ENCODE peak calls at places on chromosome 3, in four cellular contexts. One of them, this sample, is unnamed.

GRCh38 chr3:52277972-52278509 is 408 bp downstream of the WDR82 start:
- DNase-seq in IMR-90: no peak
- DNase-seq in mesendoderm: peak
- DNase-seq in spleen: peak
- DNase-seq in this sample: peak

GRCh38 chr3:100160516-100160915 is 46.2 kb upstream of the FILIP1L start:
- DNase-seq in spleen: no peak
- DNase-seq in mesendoderm: no peak
- DNase-seq in IMR-90: no peak
- DNase-seq in this sample: no peak

GRCh38 chr3:19093084-19093483 is 55.2 kb upstream of the KCNH8 start:
- DNase-seq in spleen: no peak
- DNase-seq in IMR-90: no peak
- DNase-seq in mesendoderm: no peak
- DNase-seq in this sample: no peak

GRCh38 chr3:123038751-123039150 is 11.2 kb upstream of the SEMA5B start:
- DNase-seq in mesendoderm: no peak
- DNase-seq in spleen: no peak
- DNase-seq in IMR-90: no peak
- DNase-seq in this sample: no peak

GRCh38 chr3:157375342-157375986 is 61.2 kb upstream of the PTX3 start:
- DNase-seq in spleen: no peak
- DNase-seq in IMR-90: peak
- DNase-seq in mesendoderm: no peak
- DNase-seq in this sample: no peak

GRCh38 chr3:185363662-185364203 is 797 bp downstream of the MAP3K13 start:
- DNase-seq in IMR-90: no peak
- DNase-seq in mesendoderm: peak
- DNase-seq in spleen: no peak
- DNase-seq in this sample: peak

GRCh38 chr3:34351857-34352545 is 553.6 kb downstream of the PDCD6IP start:
- DNase-seq in IMR-90: no peak
- DNase-seq in mesendoderm: peak
- DNase-seq in spleen: no peak
- DNase-seq in this sample: no peak

GRCh38 chr3:194995922-194996321 is 275.0 kb downstream of the XXYLT1 start:
- DNase-seq in IMR-90: no peak
- DNase-seq in mesendoderm: no peak
- DNase-seq in spleen: no peak
- DNase-seq in this sample: no peak

GRCh38 chr3:158167737-158168469 is 58.0 kb downstream of the RSRC1 start:
- DNase-seq in mesendoderm: peak
- DNase-seq in spleen: no peak
- DNase-seq in IMR-90: peak
- DNase-seq in this sample: peak

GRCh38 chr3:182491571-182491970 is 301.7 kb upstream of the ATP11B start:
- DNase-seq in mesendoderm: no peak
- DNase-seq in IMR-90: no peak
- DNase-seq in spleen: no peak
- DNase-seq in this sample: no peak

GRCh38 chr3:73623996-73624362 is 762 bp downstream of the PDZRN3 start:
- DNase-seq in IMR-90: peak
- DNase-seq in spleen: no peak
- DNase-seq in mesendoderm: peak
- DNase-seq in this sample: no peak

GRCh38 chr3:152270145-152270870 is 1.6 kb downstream of the MBNL1 start:
- DNase-seq in spleen: no peak
- DNase-seq in IMR-90: no peak
- DNase-seq in mesendoderm: no peak
- DNase-seq in this sample: peak

GRCh38 chr3:38153221-38153620 is 12.1 kb upstream of the OXSR1 start:
- DNase-seq in spleen: no peak
- DNase-seq in IMR-90: no peak
- DNase-seq in mesendoderm: no peak
- DNase-seq in this sample: no peak

GRCh38 chr3:102089904-102090492 is 240.7 kb downstream of the NFKBIZ start:
- DNase-seq in spleen: no peak
- DNase-seq in mesendoderm: no peak
- DNase-seq in IMR-90: peak
- DNase-seq in this sample: peak

GRCh38 chr3:52128118-52128683 is 26.0 kb downstream of the POC1A start:
- DNase-seq in mesendoderm: peak
- DNase-seq in spleen: no peak
- DNase-seq in IMR-90: peak
- DNase-seq in this sample: peak

GRCh38 chr3:129732200-129732876 is 125.9 kb upstream of the PLXND1 start:
- DNase-seq in mesendoderm: no peak
- DNase-seq in spleen: no peak
- DNase-seq in IMR-90: peak
- DNase-seq in this sample: no peak